ENCODE peak calls at places on chromosomes 2 and 18, in four cellular contexts. One of them, this sample, is unnamed.

GRCh38 chr2:196510246-196510645 is 129.3 kb upstream of the CCDC150 start:
- DNase-seq in neural progenitor cell: no peak
- DNase-seq in NCI-H1105 treated with DMSO at 0.1 percent for 48 hours: no peak
- DNase-seq in activated B cell treated with CpG ODN at 0.5 μM for 24 hours: no peak
- DNase-seq in this sample: no peak

GRCh38 chr2:56666758-56667157 is 483.0 kb downstream of the CCDC85A start:
- DNase-seq in NCI-H1105 treated with DMSO at 0.1 percent for 48 hours: no peak
- DNase-seq in activated B cell treated with CpG ODN at 0.5 μM for 24 hours: no peak
- DNase-seq in neural progenitor cell: no peak
- DNase-seq in this sample: no peak

GRCh38 chr2:241265506-241265905 is 50.0 kb downstream of the HDLBP start:
- DNase-seq in NCI-H1105 treated with DMSO at 0.1 percent for 48 hours: no peak
- DNase-seq in activated B cell treated with CpG ODN at 0.5 μM for 24 hours: no peak
- DNase-seq in neural progenitor cell: peak
- DNase-seq in this sample: no peak

GRCh38 chr2:68206779-68207178 is 45.6 kb downstream of the PPP3R1 start:
- DNase-seq in NCI-H1105 treated with DMSO at 0.1 percent for 48 hours: no peak
- DNase-seq in activated B cell treated with CpG ODN at 0.5 μM for 24 hours: no peak
- DNase-seq in neural progenitor cell: no peak
- DNase-seq in this sample: no peak

GRCh38 chr2:25587361-25587760 is 86.0 kb downstream of the DTNB start:
- DNase-seq in activated B cell treated with CpG ODN at 0.5 μM for 24 hours: no peak
- DNase-seq in NCI-H1105 treated with DMSO at 0.1 percent for 48 hours: no peak
- DNase-seq in neural progenitor cell: no peak
- DNase-seq in this sample: no peak

GRCh38 chr2:178328037-178328436 is 122.9 kb downstream of the PRKRA start:
- DNase-seq in NCI-H1105 treated with DMSO at 0.1 percent for 48 hours: no peak
- DNase-seq in neural progenitor cell: no peak
- DNase-seq in activated B cell treated with CpG ODN at 0.5 μM for 24 hours: no peak
- DNase-seq in this sample: no peak

GRCh38 chr18:29181151-29181901 is 1004.4 kb upstream of the CDH2 start:
- DNase-seq in activated B cell treated with CpG ODN at 0.5 μM for 24 hours: no peak
- DNase-seq in NCI-H1105 treated with DMSO at 0.1 percent for 48 hours: no peak
- DNase-seq in neural progenitor cell: no peak
- DNase-seq in this sample: no peak

GRCh38 chr2:10610213-10610892 is 79.4 kb downstream of the NOL10 start:
- DNase-seq in neural progenitor cell: no peak
- DNase-seq in NCI-H1105 treated with DMSO at 0.1 percent for 48 hours: no peak
- DNase-seq in activated B cell treated with CpG ODN at 0.5 μM for 24 hours: no peak
- DNase-seq in this sample: peak

GRCh38 chr2:144681389-144681788 is 161.5 kb upstream of the ZEB2 start:
- DNase-seq in NCI-H1105 treated with DMSO at 0.1 percent for 48 hours: peak
- DNase-seq in activated B cell treated with CpG ODN at 0.5 μM for 24 hours: no peak
- DNase-seq in neural progenitor cell: no peak
- DNase-seq in this sample: no peak

GRCh38 chr18:37985126-37985525 is 419.5 kb upstream of the CELF4 start:
- DNase-seq in NCI-H1105 treated with DMSO at 0.1 percent for 48 hours: no peak
- DNase-seq in activated B cell treated with CpG ODN at 0.5 μM for 24 hours: no peak
- DNase-seq in neural progenitor cell: peak
- DNase-seq in this sample: no peak

GRCh38 chr2:164504253-164504652 is 117.0 kb downstream of the GRB14 start:
- DNase-seq in NCI-H1105 treated with DMSO at 0.1 percent for 48 hours: no peak
- DNase-seq in neural progenitor cell: peak
- DNase-seq in activated B cell treated with CpG ODN at 0.5 μM for 24 hours: no peak
- DNase-seq in this sample: peak

GRCh38 chr2:187316040-187316439 is 132.0 kb downstream of the CALCRL start:
- DNase-seq in NCI-H1105 treated with DMSO at 0.1 percent for 48 hours: no peak
- DNase-seq in neural progenitor cell: no peak
- DNase-seq in activated B cell treated with CpG ODN at 0.5 μM for 24 hours: no peak
- DNase-seq in this sample: no peak

GRCh38 chr2:32043561-32043960 is 4.0 kb upstream of the DPY30 start:
- DNase-seq in neural progenitor cell: no peak
- DNase-seq in activated B cell treated with CpG ODN at 0.5 μM for 24 hours: no peak
- DNase-seq in NCI-H1105 treated with DMSO at 0.1 percent for 48 hours: no peak
- DNase-seq in this sample: no peak

GRCh38 chr2:215105607-215106354 is 32.6 kb downstream of the ABCA12 start:
- DNase-seq in neural progenitor cell: no peak
- DNase-seq in NCI-H1105 treated with DMSO at 0.1 percent for 48 hours: no peak
- DNase-seq in activated B cell treated with CpG ODN at 0.5 μM for 24 hours: no peak
- DNase-seq in this sample: no peak

GRCh38 chr2:86037795-86038192 is 67.9 kb downstream of the POLR1A start:
- DNase-seq in activated B cell treated with CpG ODN at 0.5 μM for 24 hours: no peak
- DNase-seq in neural progenitor cell: no peak
- DNase-seq in NCI-H1105 treated with DMSO at 0.1 percent for 48 hours: no peak
- DNase-seq in this sample: no peak

GRCh38 chr2:1632006-1632348 is 112.3 kb downstream of the PXDN start:
- DNase-seq in neural progenitor cell: no peak
- DNase-seq in activated B cell treated with CpG ODN at 0.5 μM for 24 hours: no peak
- DNase-seq in NCI-H1105 treated with DMSO at 0.1 percent for 48 hours: no peak
- DNase-seq in this sample: peak

GRCh38 chr2:170222298-170222697 is 44.4 kb downstream of the MYO3B start:
- DNase-seq in NCI-H1105 treated with DMSO at 0.1 percent for 48 hours: no peak
- DNase-seq in neural progenitor cell: peak
- DNase-seq in activated B cell treated with CpG ODN at 0.5 μM for 24 hours: no peak
- DNase-seq in this sample: no peak

GRCh38 chr2:234162876-234163275 is 112.4 kb downstream of the SPP2 start:
- DNase-seq in NCI-H1105 treated with DMSO at 0.1 percent for 48 hours: no peak
- DNase-seq in neural progenitor cell: no peak
- DNase-seq in activated B cell treated with CpG ODN at 0.5 μM for 24 hours: no peak
- DNase-seq in this sample: peak

GRCh38 chr2:240522406-240522805 is 35.4 kb downstream of the ANKMY1 start:
- DNase-seq in activated B cell treated with CpG ODN at 0.5 μM for 24 hours: no peak
- DNase-seq in neural progenitor cell: no peak
- DNase-seq in NCI-H1105 treated with DMSO at 0.1 percent for 48 hours: no peak
- DNase-seq in this sample: no peak

GRCh38 chr2:239790313-239790712 is 234.8 kb downstream of the NDUFA10 start:
- DNase-seq in activated B cell treated with CpG ODN at 0.5 μM for 24 hours: no peak
- DNase-seq in neural progenitor cell: no peak
- DNase-seq in NCI-H1105 treated with DMSO at 0.1 percent for 48 hours: no peak
- DNase-seq in this sample: no peak

GRCh38 chr2:109379507-109379906 is 234.3 kb downstream of the SEPTIN10 start:
- DNase-seq in neural progenitor cell: no peak
- DNase-seq in NCI-H1105 treated with DMSO at 0.1 percent for 48 hours: no peak
- DNase-seq in activated B cell treated with CpG ODN at 0.5 μM for 24 hours: no peak
- DNase-seq in this sample: no peak

GRCh38 chr18:74370163-74370562 is 54.5 kb downstream of the C18orf63 start:
- DNase-seq in neural progenitor cell: no peak
- DNase-seq in activated B cell treated with CpG ODN at 0.5 μM for 24 hours: no peak
- DNase-seq in NCI-H1105 treated with DMSO at 0.1 percent for 48 hours: no peak
- DNase-seq in this sample: no peak

GRCh38 chr2:85797959-85798358 is 44.2 kb downstream of the ATOH8 start:
- DNase-seq in neural progenitor cell: peak
- DNase-seq in activated B cell treated with CpG ODN at 0.5 μM for 24 hours: no peak
- DNase-seq in NCI-H1105 treated with DMSO at 0.1 percent for 48 hours: no peak
- DNase-seq in this sample: peak

GRCh38 chr2:48479923-48480322 is 50.0 kb upstream of the STON1 start:
- DNase-seq in neural progenitor cell: no peak
- DNase-seq in activated B cell treated with CpG ODN at 0.5 μM for 24 hours: no peak
- DNase-seq in NCI-H1105 treated with DMSO at 0.1 percent for 48 hours: peak
- DNase-seq in this sample: no peak

GRCh38 chr2:20599001-20599600 is 51.8 kb downstream of the HS1BP3 start:
- DNase-seq in activated B cell treated with CpG ODN at 0.5 μM for 24 hours: no peak
- DNase-seq in NCI-H1105 treated with DMSO at 0.1 percent for 48 hours: no peak
- DNase-seq in neural progenitor cell: no peak
- DNase-seq in this sample: no peak

GRCh38 chr2:25044011-25044410 is 2.1 kb downstream of the EFR3B start:
- DNase-seq in neural progenitor cell: no peak
- DNase-seq in activated B cell treated with CpG ODN at 0.5 μM for 24 hours: no peak
- DNase-seq in NCI-H1105 treated with DMSO at 0.1 percent for 48 hours: no peak
- DNase-seq in this sample: no peak

GRCh38 chr2:138369856-138370255 is 131.7 kb upstream of the SPOPL start:
- DNase-seq in NCI-H1105 treated with DMSO at 0.1 percent for 48 hours: no peak
- DNase-seq in neural progenitor cell: no peak
- DNase-seq in activated B cell treated with CpG ODN at 0.5 μM for 24 hours: no peak
- DNase-seq in this sample: no peak

GRCh38 chr2:527581-527980 is 149.6 kb downstream of the TMEM18 start:
- DNase-seq in activated B cell treated with CpG ODN at 0.5 μM for 24 hours: no peak
- DNase-seq in neural progenitor cell: peak
- DNase-seq in NCI-H1105 treated with DMSO at 0.1 percent for 48 hours: no peak
- DNase-seq in this sample: no peak

GRCh38 chr2:20061476-20061875 is 10.0 kb upstream of the LAPTM4A start:
- DNase-seq in neural progenitor cell: no peak
- DNase-seq in NCI-H1105 treated with DMSO at 0.1 percent for 48 hours: no peak
- DNase-seq in activated B cell treated with CpG ODN at 0.5 μM for 24 hours: no peak
- DNase-seq in this sample: no peak

GRCh38 chr2:37412201-37412600 is 67.8 kb downstream of the QPCT start:
- DNase-seq in NCI-H1105 treated with DMSO at 0.1 percent for 48 hours: no peak
- DNase-seq in neural progenitor cell: no peak
- DNase-seq in activated B cell treated with CpG ODN at 0.5 μM for 24 hours: no peak
- DNase-seq in this sample: no peak

This sample was measured in Caco-2.